ENCODE peak calls at places on chromosomes 7 and 10, in four cellular contexts. R is hypothalamus, V is ovary, P is osteocyte. Q is an unnamed sample.

GRCh38 chr7:123663200-123663599 is 7.5 kb downstream of the LMOD2 start:
- DNase-seq in V (no peak), R (no peak), P (no peak), Q (no peak)

GRCh38 chr7:64880322-64881297 is 22.5 kb upstream of the ZNF273 start:
- DNase-seq in P (peak; percentile 77), R (no peak), V (no peak), Q (no peak)

GRCh38 chr10:133178357-133179127 is 18.5 kb downstream of the KNDC1 start:
- DNase-seq in R (no peak), V (no peak), P (no peak), Q (no peak)

GRCh38 chr10:29714096-29714874 is 79.5 kb upstream of the SVIL start:
- DNase-seq in P (peak; percentile 32), R (no peak), V (peak; percentile 54), Q (no peak)

GRCh38 chr10:23344251-23344841 is at the start of gene C10orf67:
- DNase-seq in V (peak; percentile 69), R (no peak), P (no peak), Q (peak; percentile 26)

GRCh38 chr7:81842361-81842760 is 72.5 kb upstream of the HGF start:
- DNase-seq in P (no peak), V (no peak), R (no peak), Q (no peak)

GRCh38 chr10:24097771-24098207 is 111.1 kb upstream of the KIAA1217 start:
- DNase-seq in P (no peak), V (no peak), R (no peak), Q (no peak)

GRCh38 chr7:34064511-34065158 is 159.3 kb downstream of the BMPER start:
- DNase-seq in P (no peak), R (no peak), V (no peak), Q (no peak)

GRCh38 chr10:86757110-86757790 is 831 bp downstream of the BMPR1A start:
- DNase-seq in P (peak; percentile 85), R (no peak), V (peak; percentile 57), Q (peak; percentile 44)

GRCh38 chr10:1156616-1156886 is 100.4 kb downstream of the WDR37 start:
- DNase-seq in P (no peak), V (no peak), R (no peak), Q (no peak)

GRCh38 chr10:28906440-28906839 is 229.1 kb downstream of the BAMBI start:
- DNase-seq in R (no peak), P (no peak), V (no peak), Q (no peak)

GRCh38 chr7:41491752-41492405 is 211.0 kb downstream of the INHBA start:
- DNase-seq in P (no peak), R (no peak), V (no peak), Q (no peak)

GRCh38 chr10:85238676-85239075 is 910.3 kb downstream of the CCSER2 start:
- DNase-seq in P (no peak), V (no peak), R (no peak), Q (no peak)

GRCh38 chr10:55500931-55501559 is 700.0 kb upstream of the PCDH15 start:
- DNase-seq in P (no peak), V (no peak), R (no peak), Q (no peak)

GRCh38 chr10:43230101-43230908 is 36.6 kb downstream of the RASGEF1A start:
- DNase-seq in R (no peak), P (peak; percentile 78), V (no peak), Q (no peak)

GRCh38 chr10:76302936-76303656 is 871.7 kb downstream of the LRMDA start:
- DNase-seq in R (no peak), V (peak; percentile 47), P (no peak), Q (no peak)

GRCh38 chr10:132319853-132320669 is 11.9 kb upstream of the LRRC27 start:
- DNase-seq in R (no peak), V (no peak), P (no peak), Q (no peak)

GRCh38 chr7:117017017-117017451 is 63.7 kb downstream of the ST7 start:
- DNase-seq in R (no peak), V (no peak), P (no peak), Q (no peak)

GRCh38 chr10:27558612-27559020 is 54.5 kb downstream of the RAB18 start:
- DNase-seq in V (peak; percentile 51), R (no peak), P (no peak), Q (no peak)

GRCh38 chr10:81820418-81820817 is 54.6 kb upstream of the NRG3 start:
- DNase-seq in R (no peak), V (no peak), P (no peak), Q (no peak)

Q was measured in pancreas.